ENCODE peak calls at places on chromosomes 5 and 9, in ten cellular contexts. One of them, this sample, is unnamed.

GRCh38 chr5:74054139-74054538 is 428.1 kb downstream of the ARHGEF28 start:
- DNase-seq in NCI-H2171 treated with DMSO at 0.1 percent for 48 hours: peak
- DNase-seq in cardiac muscle cell: no peak
- DNase-seq in NAMALWA: no peak
- DNase-seq in tibial artery: no peak
- DNase-seq in NCI-H1694 treated with DMSO at 0.1 percent for 48 hours: no peak
- DNase-seq in A172: no peak
- DNase-seq in IMR-90: no peak
- DNase-seq in dermis blood vessel endothelial cell: no peak
- DNase-seq in NCI-H510A: no peak
- DNase-seq in this sample: no peak

GRCh38 chr5:89537800-89538199 is 654.8 kb upstream of the MEF2C start:
- DNase-seq in NCI-H2171 treated with DMSO at 0.1 percent for 48 hours: no peak
- DNase-seq in cardiac muscle cell: no peak
- DNase-seq in NAMALWA: no peak
- DNase-seq in tibial artery: no peak
- DNase-seq in NCI-H1694 treated with DMSO at 0.1 percent for 48 hours: no peak
- DNase-seq in A172: no peak
- DNase-seq in IMR-90: no peak
- DNase-seq in dermis blood vessel endothelial cell: no peak
- DNase-seq in NCI-H510A: no peak
- DNase-seq in this sample: no peak

GRCh38 chr5:150511641-150512367 is 3.9 kb downstream of the NDST1 start:
- DNase-seq in NCI-H2171 treated with DMSO at 0.1 percent for 48 hours: no peak
- DNase-seq in cardiac muscle cell: peak
- DNase-seq in NAMALWA: no peak
- DNase-seq in tibial artery: no peak
- DNase-seq in NCI-H1694 treated with DMSO at 0.1 percent for 48 hours: no peak
- DNase-seq in A172: peak
- DNase-seq in IMR-90: peak
- DNase-seq in dermis blood vessel endothelial cell: peak
- DNase-seq in NCI-H510A: no peak
- DNase-seq in this sample: peak

GRCh38 chr5:125413861-125414260 is 667.4 kb upstream of the ZNF608 start:
- DNase-seq in NCI-H2171 treated with DMSO at 0.1 percent for 48 hours: no peak
- DNase-seq in cardiac muscle cell: no peak
- DNase-seq in NAMALWA: no peak
- DNase-seq in tibial artery: no peak
- DNase-seq in NCI-H1694 treated with DMSO at 0.1 percent for 48 hours: peak
- DNase-seq in A172: no peak
- DNase-seq in IMR-90: no peak
- DNase-seq in dermis blood vessel endothelial cell: no peak
- DNase-seq in NCI-H510A: no peak
- DNase-seq in this sample: no peak

GRCh38 chr5:173323121-173323798 is 5.0 kb downstream of the STC2 start:
- DNase-seq in NCI-H2171 treated with DMSO at 0.1 percent for 48 hours: no peak
- DNase-seq in cardiac muscle cell: no peak
- DNase-seq in NAMALWA: no peak
- DNase-seq in tibial artery: peak
- DNase-seq in NCI-H1694 treated with DMSO at 0.1 percent for 48 hours: no peak
- DNase-seq in A172: no peak
- DNase-seq in IMR-90: no peak
- DNase-seq in dermis blood vessel endothelial cell: no peak
- DNase-seq in NCI-H510A: no peak
- DNase-seq in this sample: no peak

GRCh38 chr9:80787636-80788035 is 901.7 kb downstream of the TLE1 start:
- DNase-seq in NCI-H2171 treated with DMSO at 0.1 percent for 48 hours: no peak
- DNase-seq in cardiac muscle cell: no peak
- DNase-seq in NAMALWA: no peak
- DNase-seq in tibial artery: no peak
- DNase-seq in NCI-H1694 treated with DMSO at 0.1 percent for 48 hours: no peak
- DNase-seq in A172: no peak
- DNase-seq in IMR-90: no peak
- DNase-seq in dermis blood vessel endothelial cell: no peak
- DNase-seq in NCI-H510A: peak
- DNase-seq in this sample: no peak

GRCh38 chr5:179609834-179610108 is 13.7 kb downstream of the HNRNPH1 start:
- DNase-seq in NCI-H2171 treated with DMSO at 0.1 percent for 48 hours: no peak
- DNase-seq in cardiac muscle cell: no peak
- DNase-seq in NAMALWA: no peak
- DNase-seq in tibial artery: no peak
- DNase-seq in NCI-H1694 treated with DMSO at 0.1 percent for 48 hours: no peak
- DNase-seq in A172: no peak
- DNase-seq in IMR-90: no peak
- DNase-seq in dermis blood vessel endothelial cell: no peak
- DNase-seq in NCI-H510A: no peak
- DNase-seq in this sample: no peak

GRCh38 chr5:41808294-41808693 is 61.9 kb downstream of the OXCT1 start:
- DNase-seq in NCI-H2171 treated with DMSO at 0.1 percent for 48 hours: no peak
- DNase-seq in cardiac muscle cell: no peak
- DNase-seq in NAMALWA: no peak
- DNase-seq in tibial artery: no peak
- DNase-seq in NCI-H1694 treated with DMSO at 0.1 percent for 48 hours: no peak
- DNase-seq in A172: no peak
- DNase-seq in IMR-90: no peak
- DNase-seq in dermis blood vessel endothelial cell: no peak
- DNase-seq in NCI-H510A: no peak
- DNase-seq in this sample: no peak

GRCh38 chr9:20397348-20397747 is 225.0 kb downstream of the MLLT3 start:
- DNase-seq in NCI-H2171 treated with DMSO at 0.1 percent for 48 hours: no peak
- DNase-seq in cardiac muscle cell: no peak
- DNase-seq in NAMALWA: no peak
- DNase-seq in tibial artery: no peak
- DNase-seq in NCI-H1694 treated with DMSO at 0.1 percent for 48 hours: no peak
- DNase-seq in A172: no peak
- DNase-seq in IMR-90: no peak
- DNase-seq in dermis blood vessel endothelial cell: no peak
- DNase-seq in NCI-H510A: no peak
- DNase-seq in this sample: no peak

GRCh38 chr5:25863811-25864210 is 1174.6 kb downstream of the CDH9 start:
- DNase-seq in NCI-H2171 treated with DMSO at 0.1 percent for 48 hours: no peak
- DNase-seq in cardiac muscle cell: no peak
- DNase-seq in NAMALWA: no peak
- DNase-seq in tibial artery: no peak
- DNase-seq in NCI-H1694 treated with DMSO at 0.1 percent for 48 hours: no peak
- DNase-seq in A172: no peak
- DNase-seq in IMR-90: no peak
- DNase-seq in dermis blood vessel endothelial cell: no peak
- DNase-seq in NCI-H510A: no peak
- DNase-seq in this sample: no peak

GRCh38 chr5:8057764-8058163 is 188.8 kb downstream of the MTRR start:
- DNase-seq in NCI-H2171 treated with DMSO at 0.1 percent for 48 hours: peak
- DNase-seq in cardiac muscle cell: no peak
- DNase-seq in NAMALWA: no peak
- DNase-seq in tibial artery: no peak
- DNase-seq in NCI-H1694 treated with DMSO at 0.1 percent for 48 hours: no peak
- DNase-seq in A172: peak
- DNase-seq in IMR-90: peak
- DNase-seq in dermis blood vessel endothelial cell: no peak
- DNase-seq in NCI-H510A: no peak
- DNase-seq in this sample: no peak

GRCh38 chr9:116007824-116008223 is 145.8 kb upstream of the PAPPA start:
- DNase-seq in NCI-H2171 treated with DMSO at 0.1 percent for 48 hours: no peak
- DNase-seq in cardiac muscle cell: no peak
- DNase-seq in NAMALWA: no peak
- DNase-seq in tibial artery: no peak
- DNase-seq in NCI-H1694 treated with DMSO at 0.1 percent for 48 hours: no peak
- DNase-seq in A172: no peak
- DNase-seq in IMR-90: no peak
- DNase-seq in dermis blood vessel endothelial cell: no peak
- DNase-seq in NCI-H510A: no peak
- DNase-seq in this sample: no peak